ENCODE peak calls at places on chromosomes 11 and 22, in seven cellular contexts. Q, B, N, E, G, F and K are unnamed samples.

GRCh38 chr11:93468286-93468685 is 74.9 kb downstream of the SMCO4 start:
- DNase-seq in Q (no peak), B (no peak), N (no peak), E (no peak), G (no peak), F (no peak), K (no peak)

GRCh38 chr11:36075053-36075452 is 131.2 kb downstream of the LDLRAD3 start:
- DNase-seq in Q (no peak), B (peak; percentile 55), N (no peak), E (no peak), G (no peak), F (no peak), K (no peak)

GRCh38 chr11:92477686-92478085 is 253.1 kb downstream of the FAT3 start:
- DNase-seq in Q (no peak), B (no peak), N (no peak), E (no peak), G (no peak), F (no peak), K (no peak)

GRCh38 chr22:24170189-24170588 is 11.1 kb upstream of the SUSD2 start:
- DNase-seq in Q (no peak), B (no peak), N (no peak), E (no peak), G (no peak), F (no peak), K (no peak)

GRCh38 chr11:8794126-8794525 is 111.5 kb downstream of the RPL27A start:
- DNase-seq in Q (no peak), B (no peak), N (no peak), E (no peak), G (no peak), F (no peak), K (no peak)

GRCh38 chr11:79287952-79288351 is 152.9 kb downstream of the TENM4 start:
- DNase-seq in Q (no peak), B (no peak), N (no peak), E (no peak), G (no peak), F (no peak), K (no peak)

GRCh38 chr11:108538022-108538424 is 39.8 kb upstream of the POGLUT3 start:
- DNase-seq in Q (no peak), B (no peak), N (peak; percentile 15), E (no peak), G (no peak), F (no peak), K (no peak)

GRCh38 chr11:1017269-1018005 is 19.1 kb downstream of the MUC6 start:
- DNase-seq in Q (no peak), B (no peak), N (no peak), E (no peak), G (no peak), F (no peak), K (no peak)

GRCh38 chr11:12123799-12124198 is 13.4 kb downstream of the MICAL2 start:
- DNase-seq in Q (no peak), B (no peak), N (no peak), E (no peak), G (no peak), F (no peak), K (no peak)

GRCh38 chr11:31656051-31656450 is 146.5 kb downstream of the ELP4 start:
- DNase-seq in Q (no peak), B (no peak), N (no peak), E (no peak), G (no peak), F (no peak), K (no peak)

GRCh38 chr11:107747622-107748021 is 35.8 kb upstream of the SLN start:
- DNase-seq in Q (no peak), B (no peak), N (no peak), E (peak; percentile 13), G (no peak), F (no peak), K (no peak)

GRCh38 chr11:39541945-39542351 is 1917.5 kb downstream of the LRRC4C start:
- DNase-seq in Q (no peak), B (no peak), N (no peak), E (peak; percentile 0), G (no peak), F (no peak), K (no peak)

GRCh38 chr11:29200776-29201574 is 815.9 kb downstream of the KCNA4 start:
- DNase-seq in Q (no peak), B (no peak), N (no peak), E (no peak), G (no peak), F (no peak), K (no peak)

GRCh38 chr11:865512-866430 is 23.1 kb downstream of the TSPAN4 start:
- DNase-seq in Q (no peak), B (no peak), N (no peak), E (no peak), G (no peak), F (no peak), K (no peak)

GRCh38 chr22:45069925-45070324 is 60.1 kb upstream of the PHF21B start:
- DNase-seq in Q (no peak), B (no peak), N (no peak), E (no peak), G (no peak), F (no peak), K (no peak)

GRCh38 chr11:2435288-2436012 is 8.9 kb downstream of the TRPM5 start:
- DNase-seq in Q (no peak), B (no peak), N (no peak), E (no peak), G (no peak), F (no peak), K (no peak)

GRCh38 chr11:12303431-12304149 is 73.8 kb upstream of the PARVA start:
- DNase-seq in Q (no peak), B (no peak), N (no peak), E (no peak), G (no peak), F (no peak), K (no peak)

GRCh38 chr22:35578836-35579575 is 38.1 kb downstream of the MB start:
- DNase-seq in Q (no peak), B (no peak), N (no peak), E (no peak), G (no peak), F (no peak), K (no peak)

GRCh38 chr11:80155412-80156017 is 714.7 kb upstream of the TENM4 start:
- DNase-seq in Q (no peak), B (no peak), N (no peak), E (peak; percentile 80), G (peak; percentile 17), F (no peak), K (no peak)

GRCh38 chr11:1574256-1575242 is 2.5 kb upstream of the DUSP8 start:
- DNase-seq in Q (no peak), B (no peak), N (peak; percentile 67), E (peak; percentile 62), G (no peak), F (no peak), K (no peak)

GRCh38 chr11:62140302-62141110 is 16.7 kb downstream of the INCENP start:
- DNase-seq in Q (no peak), B (no peak), N (no peak), E (no peak), G (no peak), F (no peak), K (no peak)

GRCh38 chr11:43944761-43945311 is 2.4 kb downstream of the C11orf96 start:
- DNase-seq in Q (no peak), B (no peak), N (peak; percentile 35), E (peak; percentile 78), G (no peak), F (peak; percentile 91), K (no peak)

GRCh38 chr11:27696112-27696511 is 4.1 kb downstream of the BDNF start:
- DNase-seq in Q (no peak), B (no peak), N (no peak), E (no peak), G (no peak), F (no peak), K (no peak)

GRCh38 chr11:67484847-67485311 is 2.1 kb downstream of the AIP start:
- DNase-seq in Q (no peak), B (no peak), N (peak; percentile 39), E (no peak), G (no peak), F (no peak), K (no peak)

GRCh38 chr11:42049650-42050049 is 590.2 kb upstream of the LRRC4C start:
- DNase-seq in Q (no peak), B (no peak), N (no peak), E (no peak), G (no peak), F (no peak), K (no peak)

GRCh38 chr11:13962562-13963168 is at the start of gene SPON1:
- DNase-seq in Q (no peak), B (no peak), N (peak; percentile 16), E (peak; percentile 87), G (no peak), F (peak; percentile 80), K (no peak)
- H3K4me3 ChIP-seq in Q (peak within 1 kb of the TSS; percentile 40), B (peak within 1 kb of the TSS; percentile 8), N (peak within 1 kb of the TSS; percentile 47), E (peak within 1 kb of the TSS; percentile 75), G (no peak within 1 kb of the TSS), F (peak within 1 kb of the TSS; percentile 48), K (peak within 1 kb of the TSS; percentile 59)

DNA sequence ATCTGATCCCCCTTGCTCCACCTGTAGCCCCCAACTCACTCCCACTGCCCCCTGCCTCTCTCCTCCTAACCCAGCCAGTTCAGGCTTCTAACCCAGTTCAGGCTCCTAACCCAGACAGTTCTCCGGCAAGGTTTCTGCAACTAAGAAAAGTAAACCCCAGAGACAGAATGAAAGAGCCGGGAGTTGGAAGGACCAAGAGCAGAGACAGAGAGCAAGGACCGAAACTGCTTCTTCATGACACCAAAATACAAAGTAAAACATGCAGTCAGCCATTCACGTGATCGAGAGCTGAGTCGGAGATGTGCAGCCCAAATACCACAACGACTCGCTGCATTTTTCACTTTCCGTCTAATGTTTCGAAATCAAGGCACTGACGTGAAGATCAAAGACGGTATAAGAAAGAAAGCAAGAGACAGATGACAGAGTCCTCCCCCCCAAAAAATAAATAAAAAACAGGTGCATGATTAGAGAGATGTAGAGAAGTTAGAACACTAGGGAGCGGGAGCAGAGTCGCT is 844 bp downstream of the IL10RA start:
- DNase-seq in Q (no peak), B (no peak), N (peak; percentile 74), E (no peak), G (no peak), F (no peak), K (no peak)
- H3K4me3 ChIP-seq in Q (no peak overlapping the region), B (no peak overlapping the region), N (peak overlapping the region; percentile 100), E (peak overlapping the region; percentile 79), G (no peak overlapping the region), F (no peak overlapping the region), K (no peak overlapping the region)

GRCh38 chr22:26629988-26630761 is 8.4 kb downstream of the CRYBA4 start:
- DNase-seq in Q (no peak), B (no peak), N (no peak), E (peak; percentile 29), G (no peak), F (no peak), K (no peak)
- H3K4me3 ChIP-seq in Q (no peak overlapping the region), B (no peak overlapping the region), N (no peak overlapping the region), E (no peak overlapping the region), G (no peak overlapping the region), F (no peak overlapping the region), K (no peak overlapping the region)

DNA sequence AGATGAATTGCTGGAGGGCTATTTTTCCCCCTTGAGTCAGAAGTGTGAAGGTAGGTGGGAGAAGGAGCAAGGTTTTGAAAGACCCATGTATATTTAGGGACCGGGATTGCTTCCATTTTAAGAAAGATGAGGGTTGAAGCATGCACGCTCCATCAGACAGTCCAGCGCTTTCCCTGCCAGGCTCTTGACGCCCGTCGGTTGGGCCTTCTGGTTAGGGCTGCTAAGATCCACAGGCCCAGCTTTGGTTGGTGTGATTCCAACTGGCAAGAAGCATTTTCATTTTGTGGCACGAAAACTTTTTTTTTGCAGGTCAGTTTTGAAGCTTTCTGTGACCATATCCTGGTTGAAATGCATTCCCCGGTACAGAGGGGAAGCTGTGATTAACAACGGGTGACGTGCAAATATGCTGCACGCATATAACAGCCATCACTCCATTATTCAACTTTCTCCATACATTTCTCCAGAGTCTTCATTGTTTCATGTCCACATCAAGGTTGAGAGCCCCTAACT is 34.3 kb upstream of the MPPED1 start:
- DNase-seq in Q (no peak), B (no peak), N (no peak), E (no peak), G (no peak), F (no peak), K (no peak)
- H3K4me3 ChIP-seq in Q (no peak overlapping the region), B (no peak overlapping the region), N (no peak overlapping the region), E (no peak overlapping the region), G (no peak overlapping the region), F (no peak overlapping the region), K (no peak overlapping the region)